ENCODE peak calls at places on chromosomes 5 and 9, in seven cellular contexts. T is psoas muscle, Q is neuronal stem cell, K is WERI-Rb-1, B is PC-3, E is aorta, H is SK-N-SH. M is an unnamed sample.

GRCh38 chr5:91541696-91542095 is 158.6 kb upstream of the ARRDC3 start:
- DNase-seq in T (no peak), Q (no peak), K (no peak), B (peak; percentile 69), E (no peak), H (no peak), M (no peak)

GRCh38 chr5:140806834-140807775 is at the start of gene PCDHA4:
- DNase-seq in T (no peak), Q (peak; percentile 63), K (peak; percentile 87), B (peak; percentile 59), E (peak; percentile 77), H (peak; percentile 65), M (no peak)

GRCh38 chr5:56829137-56829536 is 13.8 kb downstream of the MAP3K1 start:
- DNase-seq in T (no peak), Q (no peak), K (no peak), B (peak; percentile 79), E (no peak), H (no peak), M (no peak)

GRCh38 chr5:119270121-119270565 is 85.7 kb upstream of the TNFAIP8 start:
- DNase-seq in T (no peak), Q (no peak), K (no peak), B (no peak), E (no peak), H (no peak), M (no peak)

GRCh38 chr9:14868772-14869583 is 41.2 kb downstream of the FREM1 start:
- DNase-seq in T (no peak), Q (peak; percentile 14), K (peak; percentile 61), B (no peak), E (no peak), H (no peak), M (no peak)

GRCh38 chr5:173554989-173555705 is 61.3 kb downstream of the BOD1 start:
- DNase-seq in T (no peak), Q (no peak), K (no peak), B (no peak), E (no peak), H (peak; percentile 31), M (no peak)

GRCh38 chr9:3794005-3794404 is 268.2 kb upstream of the RFX3 start:
- DNase-seq in T (no peak), Q (peak; percentile 80), K (no peak), B (peak; percentile 2), E (no peak), H (no peak), M (no peak)

GRCh38 chr5:34656001-34656699 is at the start of gene RAI14:
- DNase-seq in T (peak; percentile 81), Q (peak; percentile 80), K (peak; percentile 76), B (peak; percentile 86), E (peak; percentile 95), H (peak; percentile 85), M (peak; percentile 84)

GRCh38 chr9:129136446-129137049 is 25.3 kb downstream of the PTPA start:
- DNase-seq in T (no peak), Q (no peak), K (no peak), B (no peak), E (no peak), H (no peak), M (no peak)

GRCh38 chr5:24068507-24068906 is 561.1 kb downstream of the PRDM9 start:
- DNase-seq in T (no peak), Q (no peak), K (no peak), B (peak; percentile 72), E (no peak), H (no peak), M (no peak)

GRCh38 chr5:21236896-21237830 is 1249.2 kb upstream of the CDH18 start:
- DNase-seq in T (no peak), Q (no peak), K (no peak), B (peak; percentile 49), E (no peak), H (no peak), M (no peak)

GRCh38 chr9:129138476-129139232 is 27.4 kb downstream of the PTPA start:
- DNase-seq in T (peak; percentile 68), Q (no peak), K (no peak), B (peak; percentile 12), E (peak; percentile 91), H (no peak), M (peak; percentile 74)

GRCh38 chr9:115118471-115119156 is 657 bp upstream of the TNC start:
- DNase-seq in T (peak; percentile 32), Q (peak; percentile 77), K (peak; percentile 96), B (peak; percentile 96), E (peak; percentile 89), H (peak; percentile 75), M (no peak)
- H3K27me3 ChIP-seq in T (peaks cover 4% of the 10 kb centered on the region), Q (peaks cover 20% of the 10 kb centered on the region), K (no peaks in the 10 kb centered on the region), B (no peaks in the 10 kb centered on the region), E (peaks cover 1% of the 10 kb centered on the region), H (no peaks in the 10 kb centered on the region), M (peaks cover 48% of the 10 kb centered on the region)

DNA sequence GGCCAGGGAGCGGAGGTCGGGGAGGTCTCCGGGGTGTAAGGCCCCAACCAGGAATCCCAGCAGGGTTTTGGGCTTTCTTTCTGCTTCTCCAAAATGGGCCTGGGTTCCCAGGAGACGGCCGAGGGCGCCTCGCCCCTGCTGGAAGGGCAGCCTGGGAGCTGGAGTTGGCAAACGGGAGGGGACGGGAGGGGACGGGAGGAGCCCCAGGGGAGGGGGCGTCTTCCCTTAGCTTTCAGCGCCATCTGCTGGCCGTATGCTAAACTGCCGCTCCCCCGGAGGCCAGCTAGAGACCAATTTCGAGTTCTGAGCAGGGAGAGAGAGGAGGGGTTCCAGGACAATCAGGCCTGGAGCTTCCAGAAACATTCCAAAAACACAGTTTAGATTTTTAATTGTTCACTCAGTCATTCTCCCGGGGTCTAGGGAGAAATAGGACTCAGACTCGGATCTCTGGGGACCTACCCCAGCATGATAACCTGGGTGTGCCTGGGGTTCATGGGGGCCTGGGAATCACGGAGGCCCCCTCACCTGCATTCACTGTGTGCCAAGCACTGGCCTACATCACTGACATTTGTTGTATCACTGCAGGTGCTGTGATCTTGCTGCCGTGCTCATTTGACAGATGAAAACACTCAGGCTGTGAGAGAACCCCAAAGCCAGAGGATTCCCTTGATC is 23.0 kb upstream of the ZBTB43 start:
- DNase-seq in T (peak; percentile 82), Q (peak; percentile 89), K (peak; percentile 94), B (peak; percentile 85), E (peak; percentile 94), H (peak; percentile 93), M (peak; percentile 89)
- H3K27me3 ChIP-seq in T (no peaks in the 10 kb centered on the region), Q (peaks cover 37% of the 10 kb centered on the region), K (no peaks in the 10 kb centered on the region), B (no peaks in the 10 kb centered on the region), E (no peaks in the 10 kb centered on the region), H (peaks cover 12% of the 10 kb centered on the region), M (peaks cover 9% of the 10 kb centered on the region)

GRCh38 chr9:130919559-130920145 is 19.4 kb downstream of the FIBCD1 start:
- DNase-seq in T (no peak), Q (no peak), K (no peak), B (no peak), E (no peak), H (no peak), M (no peak)
- H3K27me3 ChIP-seq in T (peaks cover 21% of the 10 kb centered on the region), Q (peaks cover 93% of the 10 kb centered on the region), K (peaks cover 2% of the 10 kb centered on the region), B (no peaks in the 10 kb centered on the region), E (no peaks in the 10 kb centered on the region), H (no peaks in the 10 kb centered on the region), M (peaks cover 32% of the 10 kb centered on the region)

DNA sequence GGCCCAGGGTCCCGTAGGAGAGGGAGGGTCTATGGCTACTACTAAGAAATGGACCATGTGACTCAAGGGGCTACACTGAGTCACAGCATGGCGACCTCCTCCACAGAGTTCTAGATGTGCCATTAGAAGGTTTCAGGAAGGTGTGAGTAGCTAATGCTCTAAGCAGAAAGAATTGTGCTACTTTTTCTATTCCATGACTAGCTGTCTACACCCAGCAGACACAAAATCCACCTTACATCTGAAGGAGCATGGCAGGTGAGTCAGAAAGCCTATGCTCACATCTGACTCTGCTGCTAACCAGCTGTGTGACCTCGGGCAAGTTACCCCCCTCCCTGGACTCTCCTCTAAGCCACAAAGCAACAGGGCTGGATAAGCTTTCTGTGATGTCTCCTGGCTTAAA is 14.4 kb upstream of the MEIKIN start:
- DNase-seq in T (no peak), Q (no peak), K (no peak), B (peak; percentile 5), E (no peak), H (no peak), M (no peak)
- H3K27me3 ChIP-seq in T (no peaks in the 10 kb centered on the region), Q (no peaks in the 10 kb centered on the region), K (no peaks in the 10 kb centered on the region), B (no peaks in the 10 kb centered on the region), E (no peaks in the 10 kb centered on the region), H (no peaks in the 10 kb centered on the region), M (no peaks in the 10 kb centered on the region)

GRCh38 chr5:77974576-77974975 is 198.4 kb upstream of the TBCA start:
- DNase-seq in T (no peak), Q (no peak), K (no peak), B (no peak), E (no peak), H (no peak), M (no peak)
- H3K27me3 ChIP-seq in T (peaks cover 12% of the 10 kb centered on the region), Q (peaks cover 87% of the 10 kb centered on the region), K (no peaks in the 10 kb centered on the region), B (no peaks in the 10 kb centered on the region), E (peaks cover 1% of the 10 kb centered on the region), H (peaks cover 11% of the 10 kb centered on the region), M (peaks cover 46% of the 10 kb centered on the region)

M was measured in heart left ventricle.